ENCODE peak calls at places on chromosomes 11 and 22, in seven cellular contexts. O is HCT116, J is K562, V is HepG2, I is T47D, H is H1, C is GM12878. L is an unnamed sample.

GRCh38 chr11:103587951-103588788 is 448.3 kb upstream of the DDI1 start:
- DNase-seq in H (no peak), O (no peak), J (no peak), V (no peak), C (no peak), I (peak), L (no peak)

GRCh38 chr11:65917077-65917433 is 1.8 kb downstream of the C11orf68 start:
- DNase-seq in J (no peak), C (no peak), V (no peak), H (no peak), I (no peak), O (no peak), L (no peak)

GRCh38 chr11:65551572-65552398 is 6.4 kb downstream of the LTBP3 start:
- DNase-seq in O (peak), J (peak), H (peak), C (no peak), I (peak), V (peak), L (peak)

GRCh38 chr11:32153747-32154146 is 62.9 kb downstream of the RCN1 start:
- DNase-seq in I (no peak), J (no peak), O (no peak), V (no peak), H (no peak), C (no peak), L (no peak)

GRCh38 chr22:20128902-20129746 is 2.5 kb upstream of the ZDHHC8 start:
- DNase-seq in J (peak), O (no peak), V (peak), I (no peak), C (no peak), H (peak), L (no peak)

GRCh38 chr11:1341928-1342524 is 32.6 kb upstream of the TOLLIP start:
- DNase-seq in J (no peak), H (no peak), I (peak), C (no peak), V (no peak), O (no peak), L (no peak)

GRCh38 chr11:19660076-19660475 is 52.6 kb upstream of the NAV2 start:
- DNase-seq in J (peak), C (peak), I (peak), V (peak), O (peak), H (no peak), L (no peak)

GRCh38 chr11:122046846-122047245 is 69.2 kb downstream of the BLID start:
- DNase-seq in I (no peak), H (no peak), J (no peak), O (no peak), V (no peak), C (no peak), L (no peak)

GRCh38 chr22:31347251-31348008 is 1.3 kb upstream of the PATZ1 start:
- DNase-seq in C (no peak), I (peak), O (peak), H (peak), J (no peak), V (peak), L (peak)

GRCh38 chr11:9004310-9004945 is 627 bp upstream of the NRIP3 start:
- DNase-seq in J (peak), O (no peak), C (no peak), I (no peak), V (no peak), H (peak), L (no peak)

GRCh38 chr11:102886999-102887398 is 12.2 kb upstream of the MMP12 start:
- DNase-seq in C (no peak), O (no peak), H (no peak), I (no peak), V (no peak), J (no peak), L (no peak)

GRCh38 chr11:85784480-85784879 is 26.5 kb downstream of the SYTL2 start:
- DNase-seq in O (no peak), I (no peak), J (no peak), C (no peak), H (no peak), V (no peak), L (no peak)

GRCh38 chr11:60902625-60903024 is 3.8 kb downstream of the PRPF19 start:
- DNase-seq in V (no peak), J (no peak), O (no peak), H (no peak), C (no peak), I (no peak), L (no peak)

GRCh38 chr11:60899021-60899936 is 7.1 kb downstream of the PRPF19 start:
- DNase-seq in V (peak), J (peak), H (peak), C (no peak), O (peak), I (peak), L (peak)

GRCh38 chr11:60897496-60897895 is 8.9 kb downstream of the PRPF19 start:
- DNase-seq in V (no peak), O (no peak), J (no peak), H (no peak), I (no peak), C (no peak), L (no peak)

GRCh38 chr11:60899977-60900376 is 6.4 kb downstream of the PRPF19 start:
- DNase-seq in I (no peak), O (no peak), H (no peak), V (no peak), C (no peak), J (no peak), L (no peak)

DNA sequence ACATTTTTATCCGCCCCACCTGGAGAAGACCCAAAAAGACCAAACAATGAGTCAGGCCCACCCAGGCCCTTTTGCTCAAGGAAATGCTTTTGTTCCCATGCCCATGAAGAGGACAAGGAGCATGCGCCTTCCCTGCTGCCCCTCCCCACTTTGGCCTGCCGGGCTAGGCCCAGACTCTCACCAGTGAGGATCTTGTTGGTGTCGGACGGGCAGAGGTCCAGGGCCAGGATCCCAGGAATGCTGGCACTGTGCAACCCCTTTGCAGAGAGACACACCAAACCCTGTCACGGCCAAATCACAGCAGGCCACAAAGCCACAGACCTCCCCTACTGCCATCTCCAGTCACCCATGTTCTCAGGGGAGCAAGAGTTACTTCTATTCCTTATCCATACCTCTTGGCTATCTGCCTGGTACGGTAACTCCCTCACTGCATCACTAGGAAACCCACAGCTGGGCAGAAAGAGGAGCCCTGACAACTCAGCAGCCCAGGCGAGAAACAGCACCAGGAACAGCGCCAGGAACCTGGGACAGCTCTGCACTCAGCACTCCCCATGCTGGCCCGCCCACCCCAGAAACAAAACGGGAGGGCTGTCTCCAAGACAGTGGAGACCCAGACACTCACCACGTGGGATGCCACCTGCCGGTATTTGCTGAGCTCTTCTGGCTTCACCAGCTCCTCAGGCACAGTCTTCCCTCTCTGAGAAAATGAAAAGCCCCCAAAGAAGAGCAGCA is 5.5 kb downstream of the PRPF19 start:
- DNase-seq in C (no peak), V (no peak), O (no peak), J (no peak), H (no peak), I (no peak), L (no peak)
- TF ChIP-seq JUND in C (no peak), V (no peak), O (no peak), J (no peak), H (no peak), I (no peak), L (no peak)

GRCh38 chr11:17014774-17015638 is 792 bp upstream of the PLEKHA7 start:
- DNase-seq in V (peak), I (peak), C (no peak), O (peak), H (peak), J (peak), L (peak)
- TF ChIP-seq JUND in V (no peak), I (no peak), C (no peak), O (peak), H (no peak), J (no peak), L (no peak)

DNA sequence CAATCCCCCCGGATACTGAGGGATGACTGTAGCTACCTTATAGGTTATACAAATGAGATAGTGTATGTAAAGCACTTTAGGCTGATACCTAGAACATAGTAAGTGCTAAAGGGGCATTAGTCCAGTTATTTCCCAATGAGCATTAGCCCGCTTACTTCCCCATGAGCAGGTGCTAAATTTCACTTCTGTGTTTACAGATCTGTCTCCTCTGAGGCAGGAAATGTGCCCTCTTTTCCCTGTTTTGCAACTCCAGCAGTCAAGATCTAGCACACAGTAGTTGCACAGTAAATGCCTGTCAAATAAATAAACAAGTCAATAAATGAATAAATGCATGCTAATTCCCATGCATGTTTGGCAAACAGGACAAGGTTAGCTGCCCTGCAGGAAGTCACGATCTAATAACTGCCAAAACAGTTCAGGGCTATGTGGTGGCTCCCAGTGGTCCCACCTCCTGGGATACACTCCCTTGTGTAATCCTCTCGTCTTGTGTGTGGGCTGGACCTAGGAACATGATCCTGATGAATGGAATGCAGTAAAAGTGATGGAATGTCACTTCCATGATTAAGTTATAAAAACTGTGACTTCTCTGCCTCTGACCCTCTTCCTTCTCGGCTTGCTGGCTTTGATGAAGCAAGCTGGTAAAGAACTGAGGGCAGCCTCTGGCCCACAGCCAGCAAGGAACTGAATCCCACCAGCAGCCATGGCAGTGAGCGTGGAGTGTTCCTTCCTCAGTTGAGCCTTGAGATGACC is 459.0 kb downstream of the SOX6 start:
- DNase-seq in I (no peak), H (no peak), C (no peak), J (no peak), V (no peak), O (no peak), L (no peak)
- TF ChIP-seq JUND in I (no peak), H (no peak), C (no peak), J (no peak), V (no peak), O (no peak), L (no peak)

DNA sequence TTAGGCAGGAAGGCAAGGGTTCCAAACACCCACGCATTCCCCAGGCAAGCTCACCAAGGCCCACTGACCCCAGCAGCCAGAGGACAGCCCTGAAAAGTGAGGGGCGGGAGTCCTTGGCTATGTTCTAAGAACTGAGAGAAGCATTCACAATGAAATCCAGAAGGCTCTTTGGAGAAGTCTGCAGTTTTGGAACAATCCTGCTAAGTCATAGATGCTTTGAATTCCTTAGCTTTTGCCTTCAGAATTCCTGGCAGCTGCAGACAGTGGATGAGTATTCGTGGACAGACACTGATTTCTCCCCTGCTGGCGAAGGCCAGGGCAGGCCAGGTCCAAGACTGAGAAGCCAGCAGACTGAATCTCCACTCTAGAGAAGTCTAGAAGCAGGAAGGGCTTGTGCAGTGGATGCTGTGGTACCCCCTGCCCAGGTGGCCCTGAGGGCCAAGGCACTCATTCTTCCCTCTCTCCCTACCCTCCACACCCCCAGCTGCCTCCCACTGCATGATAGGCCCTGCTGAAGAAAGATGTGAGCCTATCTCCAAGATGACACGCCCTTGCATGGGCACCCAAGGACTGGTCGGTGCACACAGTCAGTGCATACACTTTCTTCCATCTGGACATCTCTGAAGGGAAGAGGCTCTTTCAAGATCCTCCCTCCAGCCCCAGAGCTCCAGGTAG is 133.2 kb upstream of the TEAD1 start:
- DNase-seq in J (no peak), H (peak), V (no peak), O (no peak), I (no peak), C (no peak), L (no peak)
- TF ChIP-seq JUND in J (no peak), H (no peak), V (no peak), O (no peak), I (no peak), C (no peak), L (peak)

GRCh38 chr11:96033054-96033453 is 109.1 kb upstream of the MTMR2 start:
- DNase-seq in J (no peak), O (no peak), I (no peak), V (no peak), H (no peak), C (no peak), L (no peak)
- TF ChIP-seq JUND in J (no peak), O (no peak), I (no peak), V (no peak), H (no peak), C (no peak), L (no peak)

DNA sequence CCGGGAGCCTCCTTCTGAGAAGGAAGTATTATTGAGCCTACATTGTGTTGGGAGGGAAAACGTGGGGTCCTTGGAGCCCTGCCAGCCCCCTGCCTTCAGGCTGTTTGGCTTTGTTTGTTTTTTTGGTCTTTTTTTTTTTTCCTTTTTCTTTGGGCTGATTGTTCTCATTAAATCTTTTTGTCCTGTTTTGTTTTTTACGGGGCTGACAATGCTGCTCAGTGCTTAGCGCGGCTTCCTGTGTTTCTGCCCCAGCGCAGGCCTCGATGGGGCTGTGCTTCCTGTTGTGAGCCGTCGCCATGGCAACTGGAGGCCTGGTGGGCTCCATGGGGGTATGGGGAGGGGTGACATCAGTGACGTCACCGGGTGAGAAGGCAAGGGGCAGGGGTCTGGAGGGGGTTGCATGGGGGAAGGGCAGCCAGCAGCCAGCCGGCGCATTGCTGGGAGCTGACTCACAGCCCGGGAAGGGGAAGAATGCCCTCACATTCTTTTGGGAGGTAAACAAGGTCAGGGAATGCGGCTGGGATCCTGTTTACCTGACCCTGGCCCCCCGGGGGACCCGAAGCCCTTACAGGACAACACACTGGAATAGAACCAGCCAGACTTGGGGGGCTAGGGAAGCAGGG is 22.1 kb upstream of the CBX7 start:
- DNase-seq in C (no peak), J (no peak), H (peak), O (peak), V (peak), I (peak), L (peak)
- TF ChIP-seq JUND in C (no peak), J (peak), H (peak), O (no peak), V (peak), I (peak), L (peak)

DNA sequence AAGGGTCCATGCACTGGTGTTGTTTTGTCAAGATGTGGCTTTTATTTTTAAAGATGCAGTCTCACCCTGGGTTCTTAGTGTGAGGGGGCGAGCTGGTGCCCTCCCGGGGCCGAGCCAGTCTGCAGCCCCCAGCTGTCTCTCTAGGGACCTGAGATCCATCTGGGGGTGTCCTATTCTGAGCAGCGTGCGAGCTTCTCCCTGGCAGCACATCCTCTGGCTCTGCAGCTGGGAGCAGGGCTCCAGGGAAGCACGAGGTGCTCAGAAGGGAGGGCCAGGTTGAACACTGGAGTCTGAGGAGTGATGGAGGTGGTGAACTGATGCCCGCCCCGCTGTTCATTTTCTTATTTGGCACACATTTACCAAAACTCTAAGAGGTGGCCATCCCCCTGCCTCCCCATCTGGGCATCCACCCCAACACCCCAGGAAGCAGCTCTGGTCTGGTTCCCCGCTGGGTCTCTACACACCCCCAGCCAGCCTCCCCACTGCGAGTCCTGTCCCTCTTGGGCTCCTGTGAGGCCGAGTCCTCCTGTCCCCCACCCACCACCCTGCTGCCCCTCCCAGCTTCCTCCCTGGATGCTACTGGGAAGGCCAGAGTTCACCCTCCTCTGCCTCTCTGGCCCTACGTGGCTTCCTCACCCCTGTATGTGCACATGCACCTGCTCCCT is 956.4 kb downstream of the BRD1 start:
- DNase-seq in I (no peak), J (no peak), H (no peak), C (no peak), V (no peak), O (no peak), L (no peak)
- TF ChIP-seq JUND in I (no peak), J (no peak), H (no peak), C (no peak), V (no peak), O (no peak), L (no peak)

L was measured in SK-N-SH.